ENCODE peak calls at places on chromosomes 7 and 10, in nine cellular contexts. W is CD8-positive, alpha-beta memory T cell; V is head of caudate nucleus; G is stimulated activated CD4-positive, alpha-beta T cell treated with anti-CD3 and anti-CD28 coated beads, Interleukin-15, amount 100 ng/mL, for 48 hours; S is NCI-H1694; M is NCI-H345; N is GM12865; E is GM13977; P is T-helper 17 cell. D is an unnamed sample.

GRCh38 chr10:118332948-118333710 is 9.0 kb downstream of the FAM204A start:
- DNase-seq in P (no peak), S (no peak), G (no peak), W (no peak), V (no peak), E (no peak), N (no peak), M (peak), D (no peak)

GRCh38 chr7:157684596-157685429 is 348.0 kb downstream of the DNAJB6 start:
- DNase-seq in S (no peak), P (no peak), V (no peak), G (no peak), M (no peak), N (no peak), E (no peak), W (peak), D (no peak)

GRCh38 chr10:34405611-34406462 is 409.3 kb downstream of the PARD3 start:
- DNase-seq in P (no peak), W (no peak), E (no peak), G (no peak), N (no peak), S (no peak), M (no peak), V (no peak), D (no peak)

GRCh38 chr10:72020914-72021754 is 56.9 kb downstream of the CHST3 start:
- DNase-seq in G (no peak), P (no peak), M (no peak), S (no peak), E (no peak), V (no peak), N (no peak), W (no peak), D (no peak)

GRCh38 chr10:69988094-69988493 is 64.6 kb upstream of the MACROH2A2 start:
- DNase-seq in M (no peak), V (no peak), E (no peak), G (no peak), P (no peak), W (no peak), S (no peak), N (no peak), D (no peak)

GRCh38 chr7:75920431-75921161 is 5.6 kb downstream of the POR start:
- DNase-seq in W (no peak), M (no peak), V (no peak), G (peak), E (no peak), S (no peak), P (no peak), N (no peak), D (no peak)

GRCh38 chr7:78792624-78793023 is 660.8 kb downstream of the MAGI2 start:
- DNase-seq in M (no peak), S (no peak), W (no peak), P (no peak), V (no peak), E (no peak), G (no peak), N (no peak), D (no peak)

GRCh38 chr7:92464515-92464914 is 13.2 kb downstream of the ERVW-1 start:
- DNase-seq in G (no peak), N (no peak), S (no peak), E (no peak), P (no peak), V (no peak), M (no peak), W (no peak), D (no peak)

GRCh38 chr10:69048103-69048502 is 39.8 kb upstream of the SRGN start:
- DNase-seq in M (no peak), P (no peak), E (no peak), W (no peak), N (peak), S (no peak), G (peak), V (peak), D (no peak)

GRCh38 chr10:117536862-117537435 is 5.6 kb upstream of the EMX2 start:
- DNase-seq in M (no peak), E (no peak), V (no peak), S (no peak), G (no peak), P (no peak), N (no peak), W (no peak), D (no peak)

GRCh38 chr10:101331960-101332359 is 22.0 kb upstream of the BTRC start:
- DNase-seq in P (no peak), N (no peak), E (no peak), S (peak), M (no peak), G (no peak), V (no peak), W (no peak), D (no peak)

GRCh38 chr10:59337254-59337653 is 25.1 kb downstream of the FAM13C start:
- DNase-seq in G (no peak), W (no peak), N (peak), E (no peak), S (peak), M (peak), V (peak), P (no peak), D (no peak)

GRCh38 chr7:2242541-2243482 is 786 bp downstream of the NUDT1 start:
- DNase-seq in E (no peak), G (no peak), W (no peak), V (no peak), S (no peak), M (peak), N (peak), P (no peak), D (peak)

GRCh38 chr10:124180044-124180745 is 86.8 kb upstream of the CHST15 start:
- DNase-seq in N (no peak), M (no peak), E (no peak), G (no peak), V (no peak), P (no peak), W (no peak), S (no peak), D (no peak)

GRCh38 chr10:132942101-132942739 is at the start of gene CFAP46:
- DNase-seq in S (no peak), V (peak), W (no peak), E (peak), N (no peak), P (no peak), M (peak), G (no peak), D (peak)